ENCODE peak calls at places on chromosomes 11 and 22, in six cellular contexts. V, W, H, M, R and B are unnamed samples.

GRCh38 chr11:76753950-76754349 is 29.2 kb upstream of the TSKU start:
- DNase-seq in V (no peak), W (no peak), H (no peak), M (no peak), R (no peak), B (no peak)

GRCh38 chr11:33920838-33921613 is 29.1 kb upstream of the LMO2 start:
- DNase-seq in V (no peak), W (no peak), H (no peak), M (no peak), R (no peak), B (no peak)

GRCh38 chr11:55942785-55943392 is 6.7 kb upstream of the OR5I1 start:
- DNase-seq in V (peak; percentile 61), W (no peak), H (no peak), M (no peak), R (no peak), B (no peak)

GRCh38 chr11:72762641-72763304 is 10.6 kb upstream of the ARAP1 start:
- DNase-seq in V (no peak), W (no peak), H (no peak), M (no peak), R (no peak), B (no peak)

GRCh38 chr11:45859661-45860140 is 12.4 kb downstream of the CRY2 start:
- DNase-seq in V (peak; percentile 70), W (peak; percentile 59), H (peak; percentile 95), M (no peak), R (no peak), B (peak; percentile 72)

GRCh38 chr11:27385245-27385644 is 22.2 kb upstream of the CCDC34 start:
- DNase-seq in V (peak; percentile 18), W (no peak), H (no peak), M (no peak), R (no peak), B (no peak)

GRCh38 chr11:17197431-17197898 is 10.3 kb downstream of the PIK3C2A start:
- DNase-seq in V (peak; percentile 79), W (no peak), H (no peak), M (no peak), R (no peak), B (no peak)

GRCh38 chr11:44852159-44852707 is 98.5 kb downstream of the TP53I11 start:
- DNase-seq in V (peak; percentile 25), W (no peak), H (no peak), M (no peak), R (no peak), B (no peak)

GRCh38 chr11:130623909-130624668 is 175.6 kb downstream of the ADAMTS15 start:
- DNase-seq in V (no peak), W (no peak), H (no peak), M (no peak), R (no peak), B (no peak)

GRCh38 chr22:39087881-39088687 is 9.0 kb upstream of the APOBEC3H start:
- DNase-seq in V (no peak), W (no peak), H (no peak), M (no peak), R (no peak), B (no peak)

GRCh38 chr22:40001800-40002577 is 7.2 kb downstream of the FAM83F start:
- DNase-seq in V (no peak), W (no peak), H (no peak), M (no peak), R (no peak), B (no peak)

GRCh38 chr22:32206774-32207758 is 2.2 kb upstream of the RFPL2 start:
- DNase-seq in V (peak; percentile 38), W (peak; percentile 11), H (peak; percentile 51), M (peak; percentile 21), R (peak; percentile 65), B (no peak)

GRCh38 chr22:21980547-21980946 is 2.0 kb downstream of the TOP3B start:
- DNase-seq in V (no peak), W (no peak), H (no peak), M (no peak), R (no peak), B (no peak)

GRCh38 chr11:125995313-125995712 is 49.5 kb downstream of the VSIG10L2 start:
- DNase-seq in V (no peak), W (no peak), H (no peak), M (no peak), R (no peak), B (no peak)

GRCh38 chr22:46854125-46854870 is 91.8 kb downstream of the TBC1D22A start:
- DNase-seq in V (no peak), W (no peak), H (no peak), M (no peak), R (no peak), B (no peak)

GRCh38 chr11:126716456-126717083 is 284.0 kb downstream of the KIRREL3 start:
- DNase-seq in V (no peak), W (peak; percentile 37), H (peak; percentile 67), M (peak; percentile 56), R (peak; percentile 56), B (no peak)

GRCh38 chr22:30423296-30423958 is 2.1 kb upstream of the MTFP1 start:
- DNase-seq in V (no peak), W (peak; percentile 28), H (no peak), M (no peak), R (peak; percentile 86), B (no peak)

GRCh38 chr11:1719781-1720180 is 22.8 kb downstream of the KRTAP5-6 start:
- DNase-seq in V (no peak), W (no peak), H (no peak), M (no peak), R (no peak), B (no peak)

GRCh38 chr11:8531312-8531711 is 62.7 kb downstream of the STK33 start:
- DNase-seq in V (no peak), W (no peak), H (no peak), M (no peak), R (no peak), B (peak; percentile 39)

GRCh38 chr22:36743011-36743410 is 32.9 kb downstream of the IFT27 start:
- DNase-seq in V (no peak), W (no peak), H (no peak), M (no peak), R (no peak), B (no peak)

GRCh38 chr11:35166369-35167360 is 27.7 kb downstream of the CD44 start:
- DNase-seq in V (peak; percentile 97), W (no peak), H (no peak), M (peak; percentile 33), R (peak; percentile 73), B (no peak)

GRCh38 chr11:18594999-18595749 is 4.4 kb upstream of the MISFA start:
- DNase-seq in V (peak; percentile 90), W (no peak), H (no peak), M (no peak), R (no peak), B (no peak)

GRCh38 chr11:102564110-102564509 is 33.6 kb upstream of the MMP7 start:
- DNase-seq in V (peak; percentile 99), W (no peak), H (no peak), M (no peak), R (no peak), B (no peak)